ENCODE peak calls at places on chromosomes 4 and X, in six cellular contexts. E, D, N, V, Z and P are unnamed samples.

GRCh38 chrX:46561931-46562721 is 11.4 kb upstream of the CHST7 start:
- DNase-seq in E (no peak), D (no peak), N (no peak), V (no peak), Z (no peak), P (no peak)

GRCh38 chr4:56823933-56824600 is 2.6 kb upstream of the SPINK2 start:
- DNase-seq in E (no peak), D (no peak), N (no peak), V (no peak), Z (no peak), P (no peak)

GRCh38 chr4:107579099-107579498 is 140.9 kb downstream of the PAPSS1 start:
- DNase-seq in E (no peak), D (no peak), N (no peak), V (no peak), Z (no peak), P (no peak)

GRCh38 chr4:174775366-174775765 is 53.7 kb downstream of the GLRA3 start:
- DNase-seq in E (no peak), D (no peak), N (no peak), V (no peak), Z (no peak), P (no peak)

GRCh38 chr4:2560167-2560566 is 23.7 kb downstream of the FAM193A start:
- DNase-seq in E (no peak), D (no peak), N (no peak), V (no peak), Z (no peak), P (no peak)

GRCh38 chr4:84936123-84936522 is 30.4 kb downstream of the WDFY3 start:
- DNase-seq in E (no peak), D (no peak), N (no peak), V (no peak), Z (no peak), P (no peak)

GRCh38 chr4:75990129-75990528 is 616 bp downstream of the SDAD1 start:
- DNase-seq in E (no peak), D (no peak), N (no peak), V (no peak), Z (no peak), P (no peak)

GRCh38 chrX:37997096-37997495 is 9.3 kb upstream of the SYTL5 start:
- DNase-seq in E (no peak), D (no peak), N (no peak), V (no peak), Z (no peak), P (no peak)

GRCh38 chrX:70219938-70220764 is 14.3 kb upstream of the AWAT1 start:
- DNase-seq in E (no peak), D (no peak), N (no peak), V (no peak), Z (no peak), P (no peak)

GRCh38 chrX:48489892-48490291 is 13.9 kb downstream of the FTSJ1 start:
- DNase-seq in E (no peak), D (no peak), N (no peak), V (no peak), Z (no peak), P (no peak)

GRCh38 chrX:49932786-49933185 is 10.4 kb downstream of the CLCN5 start:
- DNase-seq in E (no peak), D (no peak), N (no peak), V (no peak), Z (no peak), P (no peak)

GRCh38 chr4:128850252-128850651 is 40.8 kb downstream of the JADE1 start:
- DNase-seq in E (no peak), D (no peak), N (no peak), V (no peak), Z (no peak), P (no peak)

GRCh38 chr4:186058253-186058979 is 10.5 kb upstream of the TLR3 start:
- DNase-seq in E (no peak), D (no peak), N (no peak), V (no peak), Z (no peak), P (no peak)

GRCh38 chrX:72351606-72352338 is 46.1 kb upstream of the CITED1 start:
- DNase-seq in E (no peak), D (no peak), N (no peak), V (no peak), Z (no peak), P (no peak)

GRCh38 chr4:48699470-48699869 is 80.6 kb downstream of the FRYL start:
- DNase-seq in E (no peak), D (no peak), N (no peak), V (no peak), Z (no peak), P (no peak)

GRCh38 chr4:17577660-17578481 is 873 bp downstream of the LAP3 start:
- DNase-seq in E (peak), D (peak), N (no peak), V (peak), Z (peak), P (no peak)

GRCh38 chrX:47278684-47279083 is 45.9 kb downstream of the USP11 start:
- DNase-seq in E (no peak), D (no peak), N (no peak), V (no peak), Z (peak), P (no peak)

GRCh38 chrX:2828404-2829065 is at the start of gene GYG2:
- DNase-seq in E (no peak), D (peak), N (no peak), V (no peak), Z (peak), P (no peak)